ENCODE peak calls at places on chromosome 5, in four cellular contexts. R is ovary, S is upper lobe of right lung, M is psoas muscle. F is an unnamed sample.

GRCh38 chr5:13251623-13252367 is 692.7 kb downstream of the DNAH5 start:
- DNase-seq in S (no peak), R (no peak), M (no peak), F (no peak)

GRCh38 chr5:53378590-53379247 is 101.7 kb upstream of the FST start:
- DNase-seq in R (no peak), S (no peak), M (no peak), F (no peak)

GRCh38 chr5:52983731-52984620 is 5.2 kb upstream of the ITGA2 start:
- DNase-seq in S (no peak), R (no peak), M (no peak), F (no peak)

GRCh38 chr5:6742081-6742758 is 29.0 kb downstream of the TENT4A start:
- DNase-seq in R (peak; percentile 9), M (peak; percentile 36), S (peak; percentile 33), F (no peak)

GRCh38 chr5:116343961-116344360 is 230.7 kb downstream of the SEMA6A start:
- DNase-seq in R (no peak), S (no peak), M (no peak), F (no peak)

GRCh38 chr5:76999451-76999850 is 30.8 kb upstream of the AGGF1 start:
- DNase-seq in M (no peak), R (no peak), S (no peak), F (no peak)

GRCh38 chr5:7706214-7706613 is 144.7 kb downstream of the CFAP90 start:
- DNase-seq in R (no peak), S (no peak), M (no peak), F (no peak)

GRCh38 chr5:45696206-45696836 is at the start of gene HCN1:
- DNase-seq in M (peak; percentile 89), R (peak; percentile 19), S (peak; percentile 91), F (peak; percentile 74)

DNA sequence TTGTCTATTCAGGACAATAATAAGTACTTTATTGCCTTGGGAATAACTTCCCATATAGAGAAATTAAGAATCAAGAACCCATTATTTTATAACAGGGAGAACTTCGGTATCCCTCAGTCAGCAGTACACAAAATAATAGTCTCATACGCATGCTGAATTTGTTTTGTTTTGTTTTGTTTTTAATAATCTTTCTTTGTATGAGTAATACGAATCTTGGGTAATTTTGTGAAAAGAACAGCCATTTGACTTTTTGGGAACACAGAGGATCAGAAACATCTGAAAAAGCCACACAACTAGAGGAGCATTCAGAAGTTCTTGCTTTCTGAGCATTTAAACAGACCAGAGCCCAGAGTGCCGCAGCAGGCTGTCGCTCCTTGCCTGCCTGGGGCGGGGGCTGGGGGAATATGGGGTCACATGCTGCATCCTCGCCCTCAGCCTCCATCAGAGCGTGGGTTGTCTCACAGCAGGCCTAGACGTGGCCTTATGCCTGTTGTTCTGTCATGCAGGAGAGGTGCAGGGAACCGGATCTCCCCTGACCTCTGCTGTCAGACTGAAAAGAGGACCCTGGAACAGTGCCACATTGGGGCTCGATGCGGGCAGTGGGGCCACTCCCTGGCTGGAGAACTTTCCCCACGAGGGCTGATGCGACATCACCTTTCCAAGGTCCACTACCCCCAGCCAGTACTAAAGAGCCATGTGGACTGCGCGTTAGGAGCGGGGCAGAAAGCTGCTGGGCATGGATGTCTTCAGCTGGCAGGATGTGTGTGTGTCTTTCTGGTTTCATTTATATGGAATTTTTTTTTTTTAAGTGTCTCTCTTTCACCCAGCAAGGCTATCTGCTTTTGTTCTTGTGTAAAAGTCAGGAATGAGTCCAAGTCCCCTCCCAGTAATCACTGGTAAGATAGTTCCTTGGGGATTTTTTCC is 133.4 kb upstream of the OTULINL start:
- DNase-seq in R (peak; percentile 53), S (no peak), M (no peak), F (peak; percentile 84)
- H3K4me1 ChIP-seq in R (peaks cover 19% of the 10 kb centered on the region), S (peaks cover 37% of the 10 kb centered on the region), M (peaks cover 37% of the 10 kb centered on the region), F (peaks cover 18% of the 10 kb centered on the region)

GRCh38 chr5:136033848-136034247 is 5.1 kb downstream of the TGFBI start:
- DNase-seq in S (no peak), R (no peak), M (no peak), F (no peak)

GRCh38 chr5:136032564-136032963 is 3.8 kb downstream of the TGFBI start:
- DNase-seq in M (no peak), R (no peak), S (peak; percentile 4), F (no peak)

GRCh38 chr5:136031713-136032112 is 2.9 kb downstream of the TGFBI start:
- DNase-seq in M (no peak), R (no peak), S (peak; percentile 46), F (no peak)

GRCh38 chr5:136034492-136034891 is 5.7 kb downstream of the TGFBI start:
- DNase-seq in R (no peak), S (no peak), M (no peak), F (no peak)

DNA sequence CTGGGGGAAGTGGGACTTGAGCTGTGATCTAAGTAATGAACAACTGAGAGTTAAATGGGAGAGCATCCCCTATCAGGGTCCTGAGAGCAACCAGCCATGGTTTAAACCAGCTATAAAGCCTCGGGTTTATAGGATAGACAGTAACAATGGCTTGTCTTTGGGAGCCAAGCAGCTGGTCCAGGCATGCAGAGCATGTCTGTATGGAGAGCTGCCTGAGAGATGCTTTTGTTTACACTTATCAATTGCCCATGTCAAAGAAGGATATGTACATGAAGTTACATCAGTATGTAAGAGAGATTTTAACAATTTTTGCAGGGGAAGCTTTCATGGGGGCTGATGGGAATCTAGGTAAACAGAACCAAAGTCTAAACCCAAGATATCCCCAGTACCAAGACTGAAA is 4.5 kb downstream of the TGFBI start:
- DNase-seq in S (no peak), M (no peak), R (no peak), F (no peak)
- H3K4me1 ChIP-seq in S (peaks cover 40% of the 10 kb centered on the region), M (peaks cover 44% of the 10 kb centered on the region), R (peaks cover 4% of the 10 kb centered on the region), F (no peaks in the 10 kb centered on the region)

DNA sequence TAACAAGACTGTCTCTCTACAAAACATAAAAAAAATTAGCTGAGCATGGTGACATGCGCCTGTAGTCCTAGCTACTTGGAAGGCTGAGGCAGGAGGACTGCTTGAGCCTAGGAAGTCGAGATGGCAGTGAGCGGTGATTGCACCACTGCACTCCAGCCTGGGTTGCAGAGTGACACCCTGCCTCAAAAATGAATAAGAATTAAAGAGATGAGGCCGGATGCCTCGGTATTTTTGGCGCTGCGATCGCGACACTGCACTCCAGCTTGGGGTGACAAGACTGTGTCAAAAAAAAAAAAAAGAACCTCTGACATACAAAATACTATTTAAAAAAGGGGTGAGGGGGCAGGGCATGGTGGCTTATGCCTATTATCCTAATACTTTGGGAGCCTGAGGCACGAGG is 7.3 kb downstream of the GPBP1 start:
- DNase-seq in S (no peak), R (no peak), M (no peak), F (no peak)
- H3K4me1 ChIP-seq in S (peaks cover 70% of the 10 kb centered on the region), R (peaks cover 17% of the 10 kb centered on the region), M (peaks cover 44% of the 10 kb centered on the region), F (peaks cover 22% of the 10 kb centered on the region)

DNA sequence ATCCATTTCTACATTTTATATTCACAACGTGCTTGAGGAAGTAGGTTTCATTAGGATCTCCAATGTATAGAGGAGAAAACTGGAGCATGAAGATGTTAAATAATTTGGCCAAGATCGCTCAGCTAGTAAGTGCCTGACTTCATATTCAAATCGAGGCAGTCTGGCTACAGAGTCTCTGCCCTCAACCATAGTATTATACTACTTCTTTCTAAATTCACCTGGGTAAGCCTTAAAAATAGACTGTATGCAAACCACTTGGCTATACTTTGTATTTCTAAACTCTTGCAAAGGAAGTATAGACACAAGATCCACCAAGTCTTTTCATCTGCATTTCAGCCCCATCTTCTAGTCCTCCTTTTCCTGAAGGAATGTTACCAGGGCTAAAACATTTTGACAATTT is 232.0 kb downstream of the PLK2 start:
- DNase-seq in S (no peak), R (no peak), M (no peak), F (no peak)
- H3K4me1 ChIP-seq in S (no peaks in the 10 kb centered on the region), R (peaks cover 1% of the 10 kb centered on the region), M (peaks cover 17% of the 10 kb centered on the region), F (no peaks in the 10 kb centered on the region)

GRCh38 chr5:154367101-154367500 is 78.7 kb upstream of the SAP30L start:
- DNase-seq in M (no peak), R (no peak), S (no peak), F (peak; percentile 36)

GRCh38 chr5:154370119-154370518 is 75.7 kb upstream of the SAP30L start:
- DNase-seq in R (no peak), S (no peak), M (no peak), F (no peak)

GRCh38 chr5:154369682-154370081 is 76.1 kb upstream of the SAP30L start:
- DNase-seq in R (no peak), S (no peak), M (no peak), F (no peak)

GRCh38 chr5:154366353-154366752 is 79.4 kb upstream of the SAP30L start:
- DNase-seq in S (no peak), R (no peak), M (no peak), F (no peak)

GRCh38 chr5:154368041-154368800 is 77.6 kb upstream of the SAP30L start:
- DNase-seq in S (no peak), R (peak; percentile 66), M (no peak), F (peak; percentile 23)
- H3K4me1 ChIP-seq in S (peaks cover 37% of the 10 kb centered on the region), R (peaks cover 11% of the 10 kb centered on the region), M (peaks cover 17% of the 10 kb centered on the region), F (no peaks in the 10 kb centered on the region)